ENCODE peak calls at places on chromosomes 11 and 22, in eight cellular contexts. J, G, P, X, U, R, H and V are unnamed samples.

GRCh38 chr11:47412152-47412746 is 3.9 kb downstream of the SLC39A13 start:
- DNase-seq in P (no peak), U (peak), H (peak), R (peak), G (no peak), X (peak), J (peak), V (peak)

GRCh38 chr11:69913591-69914285 is 94.5 kb upstream of the FGF3 start:
- DNase-seq in J (no peak), R (no peak), P (no peak), G (no peak), U (no peak), H (no peak), X (no peak), V (no peak)

GRCh38 chr22:20211997-20212753 is 55.9 kb downstream of the RTN4R start:
- DNase-seq in H (peak), P (no peak), R (no peak), J (no peak), X (peak), U (no peak), G (no peak), V (no peak)

GRCh38 chr11:95912902-95913560 is 10.9 kb downstream of the MTMR2 start:
- DNase-seq in G (peak), P (no peak), X (no peak), J (no peak), H (peak), U (no peak), R (no peak), V (no peak)

GRCh38 chr11:69994810-69995209 is 83.3 kb upstream of the ANO1 start:
- DNase-seq in R (no peak), G (no peak), J (no peak), X (no peak), U (no peak), P (no peak), H (no peak), V (no peak)

GRCh38 chr11:100269511-100269910 is 417.6 kb upstream of the ARHGAP42 start:
- DNase-seq in J (no peak), U (no peak), X (no peak), R (no peak), H (no peak), G (no peak), P (no peak), V (no peak)

GRCh38 chr11:70816156-70816678 is 417.9 kb downstream of the CTTN start:
- DNase-seq in R (no peak), G (no peak), U (no peak), P (no peak), X (no peak), J (no peak), H (no peak), V (no peak)

GRCh38 chr22:50056214-50056972 is 1.7 kb downstream of the TTLL8 start:
- DNase-seq in R (no peak), U (peak), G (no peak), H (no peak), J (no peak), P (no peak), X (peak), V (no peak)

GRCh38 chr11:123430736-123431356 is 777 bp downstream of the GRAMD1B start:
- DNase-seq in X (peak), U (peak), G (no peak), J (peak), R (peak), P (peak), H (peak), V (peak)

GRCh38 chr11:58577441-58578135 is 1.3 kb upstream of the ZFP91 start:
- DNase-seq in G (peak), H (peak), P (peak), J (peak), R (peak), U (peak), X (peak), V (peak)

GRCh38 chr22:26452236-26453016 is 23.4 kb downstream of the ASPHD2 start:
- DNase-seq in P (no peak), H (no peak), G (no peak), J (no peak), U (no peak), R (no peak), X (peak), V (no peak)

GRCh38 chr11:35144811-35145210 is 5.8 kb downstream of the CD44 start:
- DNase-seq in X (no peak), J (no peak), P (no peak), U (no peak), R (no peak), H (peak), G (no peak), V (no peak)

GRCh38 chr11:123438191-123438627 is 8.1 kb downstream of the GRAMD1B start:
- DNase-seq in P (no peak), G (no peak), H (peak), J (no peak), X (no peak), U (no peak), R (no peak), V (no peak)

GRCh38 chr11:96263361-96263763 is 79.6 kb downstream of the MAML2 start:
- DNase-seq in P (no peak), J (no peak), G (no peak), R (no peak), U (no peak), X (no peak), H (peak), V (no peak)

GRCh38 chr11:127182586-127183203 is 182.1 kb upstream of the KIRREL3 start:
- DNase-seq in X (no peak), R (no peak), P (no peak), H (no peak), G (no peak), J (no peak), U (no peak), V (no peak)

GRCh38 chr11:45100338-45100737 is 46.1 kb upstream of the PRDM11 start:
- DNase-seq in J (peak), X (peak), H (peak), U (no peak), G (no peak), P (no peak), R (no peak), V (no peak)

GRCh38 chr11:131888230-131888826 is 517.9 kb downstream of the NTM start:
- DNase-seq in P (no peak), G (peak), U (no peak), X (no peak), H (peak), R (no peak), J (no peak), V (no peak)

GRCh38 chr11:19605500-19606371 is 106.9 kb upstream of the NAV2 start:
- DNase-seq in G (peak), U (no peak), R (no peak), H (peak), X (no peak), J (no peak), P (no peak), V (no peak)

GRCh38 chr22:20495861-20496681 is 476 bp upstream of the KLHL22 start:
- DNase-seq in G (peak), H (peak), U (peak), J (peak), R (peak), P (peak), X (peak), V (peak)

GRCh38 chr22:30212996-30213441 is 33.5 kb downstream of the LIF start:
- DNase-seq in G (no peak), J (no peak), H (no peak), P (no peak), U (no peak), X (no peak), R (no peak), V (no peak)

GRCh38 chr22:20601308-20601707 is 93.9 kb downstream of the MED15 start:
- DNase-seq in R (no peak), X (no peak), J (no peak), H (no peak), G (no peak), P (no peak), U (no peak), V (no peak)

GRCh38 chr11:27705873-27706820 is 5.9 kb upstream of the BDNF start:
- DNase-seq in R (no peak), P (no peak), J (peak), U (peak), H (peak), X (peak), G (no peak), V (no peak)

GRCh38 chr11:105297463-105297862 is 157.9 kb upstream of the CARD18 start:
- DNase-seq in H (peak), U (no peak), J (no peak), X (no peak), P (no peak), G (peak), R (no peak), V (no peak)

GRCh38 chr11:9276571-9276970 is 11.4 kb upstream of the DENND5A start:
- DNase-seq in R (no peak), H (no peak), P (no peak), X (no peak), J (peak), G (no peak), U (no peak), V (no peak)

GRCh38 chr11:28808771-28809170 is 700.6 kb downstream of the METTL15 start:
- DNase-seq in R (no peak), P (no peak), H (no peak), U (no peak), J (no peak), G (no peak), X (no peak), V (no peak)